ENCODE peak calls at places on chromosomes 16 and 17, in nine cellular contexts. B is RWPE1, J is kidney epithelial cell, T is K562, Y is tibial artery, M is upper lobe of right lung, W is dorsolateral prefrontal cortex, R is mammary epithelial cell, L is astrocyte of the spinal cord. F is an unnamed sample.

GRCh38 chr16:12544477-12545291 is 259.0 kb downstream of the CPPED1 start:
- DNase-seq in B (no peak), J (no peak), R (no peak), T (no peak), L (no peak), Y (no peak), W (no peak), M (no peak), F (no peak)

GRCh38 chr17:841313-841712 is 59.2 kb downstream of the MRM3 start:
- DNase-seq in B (no peak), L (no peak), W (no peak), Y (no peak), T (no peak), J (no peak), R (no peak), M (no peak), F (no peak)

GRCh38 chr16:78317871-78318270 is 218.4 kb downstream of the WWOX start:
- DNase-seq in W (no peak), M (no peak), B (no peak), Y (no peak), L (peak; percentile 18), R (no peak), T (no peak), J (no peak), F (no peak)

GRCh38 chr17:83161298-83162034 is 82.1 kb downstream of the METRNL start:
- DNase-seq in W (no peak), M (peak; percentile 40), T (no peak), R (no peak), B (no peak), Y (peak; percentile 48), L (peak; percentile 19), J (no peak), F (no peak)

GRCh38 chr17:75394332-75394918 is 11.1 kb downstream of the GRB2 start:
- DNase-seq in J (no peak), R (no peak), T (peak; percentile 22), W (no peak), L (no peak), B (no peak), Y (no peak), M (no peak), F (no peak)

GRCh38 chr16:66856184-66856730 is 12.0 kb downstream of the CA7 start:
- DNase-seq in W (no peak), Y (no peak), T (no peak), B (no peak), R (no peak), L (no peak), J (no peak), M (no peak), F (no peak)

GRCh38 chr16:71807905-71808592 is 585 bp downstream of the AP1G1 start:
- DNase-seq in R (peak; percentile 54), Y (peak; percentile 72), M (no peak), J (no peak), L (peak; percentile 10), B (peak; percentile 31), W (no peak), T (peak; percentile 78), F (peak; percentile 53)

GRCh38 chr16:81480856-81481821 is 36.5 kb downstream of the CMIP start:
- DNase-seq in L (peak; percentile 18), B (no peak), W (no peak), R (no peak), J (no peak), M (peak; percentile 83), T (peak; percentile 91), Y (peak; percentile 82), F (peak; percentile 94)

GRCh38 chr17:75078097-75079022 is 9.4 kb upstream of the SLC16A5 start:
- DNase-seq in M (peak; percentile 81), R (peak; percentile 63), Y (no peak), B (peak; percentile 62), W (no peak), T (no peak), L (peak; percentile 76), J (peak; percentile 84), F (peak; percentile 81)

GRCh38 chr16:11233727-11234376 is 22.2 kb downstream of the SOCS1 start:
- DNase-seq in L (no peak), Y (no peak), W (no peak), B (no peak), M (no peak), J (no peak), T (peak; percentile 73), R (no peak), F (no peak)

GRCh38 chr17:77527836-77528505 is 387.2 kb downstream of the SEC14L1 start:
- DNase-seq in B (no peak), R (no peak), M (peak; percentile 31), W (no peak), Y (peak; percentile 51), L (no peak), J (no peak), T (no peak), F (no peak)

GRCh38 chr17:77527394-77527793 is 386.6 kb downstream of the SEC14L1 start:
- DNase-seq in Y (peak; percentile 28), T (no peak), W (no peak), B (no peak), R (no peak), J (no peak), L (no peak), M (peak; percentile 23), F (no peak)

GRCh38 chr17:77529328-77529650 is 388.5 kb downstream of the SEC14L1 start:
- DNase-seq in L (no peak), Y (no peak), T (no peak), B (no peak), J (no peak), R (no peak), W (no peak), M (peak; percentile 50), F (no peak)

GRCh38 chr17:77530591-77530990 is 389.8 kb downstream of the SEC14L1 start:
- DNase-seq in Y (peak; percentile 5), B (no peak), T (no peak), M (peak; percentile 27), W (no peak), L (no peak), R (no peak), J (no peak), F (no peak)

GRCh38 chr17:77528516-77529327 is 388.0 kb downstream of the SEC14L1 start:
- DNase-seq in J (no peak), R (no peak), W (peak; percentile 75), T (no peak), L (no peak), M (peak; percentile 54), B (no peak), Y (peak; percentile 52), F (no peak)
- TF ChIP-seq CTCF in J (peak; percentile 25), R (no peak), W (no peak), T (no peak), L (no peak), M (no peak), B (peak; percentile 12), Y (no peak), F (no peak)

DNA sequence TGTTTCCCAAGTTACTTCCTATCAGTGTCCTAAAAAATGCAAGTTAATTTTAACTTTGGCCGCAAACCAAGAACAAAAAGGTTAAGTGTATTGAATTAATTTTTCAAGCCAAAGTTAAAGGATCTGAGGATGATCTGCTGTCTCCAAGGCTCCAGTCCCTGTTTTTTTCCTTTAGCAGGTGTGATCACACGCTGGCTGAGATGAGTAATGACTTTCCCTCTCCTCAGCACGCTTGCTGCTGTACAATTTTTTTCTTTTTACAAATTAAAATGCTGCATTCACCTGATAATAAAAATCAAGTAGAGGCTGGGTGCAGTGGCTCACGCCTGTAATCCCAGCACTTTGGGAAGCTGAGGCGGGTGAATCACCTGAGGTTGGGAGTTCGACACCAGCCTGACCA is 3.9 kb upstream of the TNFSF12 start:
- DNase-seq in R (no peak), T (no peak), L (no peak), Y (no peak), B (no peak), M (no peak), W (no peak), J (no peak), F (no peak)
- TF ChIP-seq CTCF in R (no peak), T (no peak), L (no peak), Y (no peak), B (no peak), M (no peak), W (no peak), J (no peak), F (no peak)

GRCh38 chr16:30874244-30874820 is 19.5 kb downstream of the BCL7C start:
- DNase-seq in W (peak; percentile 35), L (no peak), T (peak; percentile 28), Y (no peak), R (no peak), B (no peak), J (no peak), M (no peak), F (no peak)

GRCh38 chr16:30876867-30877266 is 17.0 kb downstream of the BCL7C start:
- DNase-seq in J (no peak), T (peak; percentile 20), B (no peak), W (no peak), L (no peak), Y (no peak), R (no peak), M (no peak), F (no peak)

GRCh38 chr16:30875881-30876791 is 17.7 kb downstream of the BCL7C start:
- DNase-seq in M (no peak), L (no peak), J (no peak), W (no peak), B (no peak), Y (no peak), R (no peak), T (peak; percentile 79), F (peak; percentile 72)

GRCh38 chr16:30870904-30871303 is 23.0 kb downstream of the BCL7C start:
- DNase-seq in J (no peak), R (no peak), Y (no peak), W (no peak), B (no peak), M (no peak), T (no peak), L (no peak), F (no peak)

DNA sequence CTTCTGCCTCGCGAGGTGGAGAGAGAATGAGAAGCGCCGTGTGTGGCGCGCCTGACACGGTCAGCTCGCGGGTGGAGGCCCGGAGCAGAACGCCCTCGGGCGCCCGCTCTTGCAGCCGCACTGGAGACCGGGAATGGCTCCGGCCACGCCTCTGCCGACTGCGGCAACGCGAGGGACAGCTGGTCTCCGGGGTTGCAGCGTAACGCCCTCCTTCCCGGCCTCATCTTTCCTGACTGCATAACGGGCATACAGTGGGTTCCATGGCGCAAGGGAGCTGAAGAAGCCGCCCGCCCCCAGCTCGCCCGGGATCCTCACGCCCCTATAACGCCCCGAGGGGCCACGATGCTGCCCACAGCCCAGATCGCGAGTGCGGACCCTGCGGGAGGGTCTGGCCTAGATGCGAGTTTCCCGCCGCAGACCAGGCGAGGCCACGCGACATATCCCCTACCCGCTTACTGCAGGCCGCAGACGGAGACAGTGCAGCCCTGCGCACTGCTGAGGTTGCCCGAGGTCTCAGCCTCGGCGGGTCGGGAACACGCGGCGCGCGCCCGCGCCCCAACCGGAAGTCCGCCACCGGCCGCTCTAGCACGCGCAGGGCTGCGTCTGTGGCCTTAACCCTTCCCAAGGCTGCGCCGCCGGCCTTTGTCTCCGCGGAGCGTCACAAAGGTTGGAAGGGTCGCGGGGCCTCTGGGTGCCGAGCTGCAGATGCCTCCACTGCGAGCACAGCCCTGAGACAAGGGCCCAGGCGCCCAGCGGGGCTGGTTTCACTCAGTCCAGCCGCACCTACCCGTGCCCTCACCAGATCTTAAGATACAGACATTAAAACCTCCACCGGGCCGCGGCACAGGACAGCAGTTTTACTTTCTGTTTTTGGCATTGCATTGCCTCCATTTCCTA is 18.8 kb downstream of the BCL7C start:
- DNase-seq in M (peak; percentile 97), W (peak; percentile 93), Y (peak; percentile 92), B (peak; percentile 79), T (peak; percentile 96), J (peak; percentile 56), R (peak; percentile 87), L (peak; percentile 93), F (peak; percentile 87)
- TF ChIP-seq CTCF in M (no peak), W (peak; percentile 33), Y (no peak), B (no peak), T (peak; percentile 5), J (no peak), R (no peak), L (no peak), F (no peak)

GRCh38 chr17:59534583-59534982 is 30.8 kb upstream of the DHX40 start:
- DNase-seq in M (no peak), R (peak; percentile 3), J (no peak), B (no peak), T (no peak), L (no peak), Y (no peak), W (no peak), F (no peak)
- TF ChIP-seq CTCF in M (no peak), R (peak; percentile 10), J (no peak), B (peak; percentile 14), T (peak; percentile 34), L (no peak), Y (no peak), W (no peak), F (no peak)

F was measured in GM20000.